ENCODE peak calls at places on chromosomes 13 and 19, in four cellular contexts. P, M, X and O are unnamed samples.

GRCh38 chr19:50453243-50453642 is 20.6 kb downstream of the MYBPC2 start:
- DNase-seq in P (no peak), M (no peak), X (no peak), O (no peak)

GRCh38 chr13:76853481-76853880 is 32.7 kb downstream of the KCTD12 start:
- DNase-seq in P (no peak), M (no peak), X (no peak), O (no peak)

GRCh38 chr19:46608178-46608577 is 7.0 kb downstream of the CALM3 start:
- DNase-seq in P (no peak), M (no peak), X (no peak), O (no peak)

GRCh38 chr13:110468986-110469495 is 92.5 kb downstream of the RAB20 start:
- DNase-seq in P (no peak), M (no peak), X (no peak), O (no peak)

GRCh38 chr13:27374650-27375049 is 49.8 kb upstream of the GTF3A start:
- DNase-seq in P (no peak), M (peak), X (peak), O (peak)

GRCh38 chr13:114230117-114230516 is 4.6 kb upstream of the CDC16 start:
- DNase-seq in P (no peak), M (no peak), X (no peak), O (no peak)

GRCh38 chr19:33192010-33192409 is 2.1 kb upstream of the LRP3 start:
- DNase-seq in P (no peak), M (no peak), X (no peak), O (no peak)

GRCh38 chr13:99357149-99357596 is 50.0 kb upstream of the GPR183 start:
- DNase-seq in P (no peak), M (peak), X (no peak), O (no peak)

GRCh38 chr19:46186101-46186716 is 38.2 kb downstream of the IGFL2 start:
- DNase-seq in P (no peak), M (no peak), X (no peak), O (no peak)

GRCh38 chr13:40406405-40407138 is 259.9 kb downstream of the FOXO1 start:
- DNase-seq in P (no peak), M (peak), X (no peak), O (peak)

GRCh38 chr13:91326156-91326555 is 21.3 kb upstream of the MIR17HG start:
- DNase-seq in P (no peak), M (no peak), X (no peak), O (no peak)

GRCh38 chr13:27007166-27007565 is 164.4 kb downstream of the USP12 start:
- DNase-seq in P (no peak), M (no peak), X (no peak), O (no peak)

GRCh38 chr19:13804830-13805683 is 9.8 kb downstream of the ZSWIM4 start:
- DNase-seq in P (no peak), M (no peak), X (no peak), O (no peak)

GRCh38 chr13:36395280-36395679 is 37.0 kb upstream of the CCNA1 start:
- DNase-seq in P (no peak), M (peak), X (no peak), O (peak)

GRCh38 chr19:28610731-28611130 is 602.2 kb downstream of the UQCRFS1 start:
- DNase-seq in P (no peak), M (no peak), X (no peak), O (no peak)

GRCh38 chr19:4717191-4717965 is 6.3 kb downstream of the DPP9 start:
- DNase-seq in P (no peak), M (no peak), X (no peak), O (no peak)

GRCh38 chr13:51330741-51331140 is 8.8 kb upstream of the SERPINE3 start:
- DNase-seq in P (no peak), M (no peak), X (no peak), O (peak)

GRCh38 chr19:8017808-8018207 is 12.4 kb upstream of the ELAVL1 start:
- DNase-seq in P (no peak), M (no peak), X (no peak), O (no peak)

GRCh38 chr13:110337287-110337686 is 30.2 kb downstream of the COL4A2 start:
- DNase-seq in P (no peak), M (no peak), X (no peak), O (no peak)

GRCh38 chr13:98927954-98928927 is 49.6 kb downstream of the DOCK9 start:
- DNase-seq in P (no peak), M (peak), X (no peak), O (peak)

GRCh38 chr19:2207991-2208860 is 27.9 kb downstream of the PLEKHJ1 start:
- DNase-seq in P (no peak), M (no peak), X (no peak), O (peak)

GRCh38 chr13:28819046-28819747 is 942 bp upstream of the MTUS2 start:
- DNase-seq in P (no peak), M (no peak), X (no peak), O (peak)

GRCh38 chr13:52736891-52737290 is 2.7 kb downstream of the CNMD start:
- DNase-seq in P (no peak), M (no peak), X (no peak), O (no peak)

GRCh38 chr19:5333581-5334365 is 6.8 kb downstream of the PTPRS start:
- DNase-seq in P (no peak), M (no peak), X (no peak), O (no peak)

GRCh38 chr19:32809754-32810153 is 59.8 kb downstream of the SLC7A9 start:
- DNase-seq in P (no peak), M (no peak), X (no peak), O (no peak)

GRCh38 chr13:20193142-20193923 is 595 bp upstream of the GJB2 start:
- DNase-seq in P (no peak), M (no peak), X (no peak), O (no peak)

GRCh38 chr13:22744688-22745452 is 435.9 kb upstream of the SGCG start:
- DNase-seq in P (no peak), M (no peak), X (no peak), O (no peak)

GRCh38 chr13:34941436-34941834 is 635 bp upstream of the NBEA start:
- DNase-seq in P (no peak), M (no peak), X (no peak), O (no peak)

GRCh38 chr19:14774373-14774772 is 4.0 kb downstream of the ADGRE2 start:
- DNase-seq in P (no peak), M (no peak), X (no peak), O (no peak)

GRCh38 chr13:91313103-91313502 is 34.4 kb upstream of the MIR17HG start:
- DNase-seq in P (no peak), M (no peak), X (no peak), O (no peak)

GRCh38 chr13:46684287-46685001 is 112.5 kb downstream of the ESD start:
- DNase-seq in P (no peak), M (no peak), X (no peak), O (no peak)

GRCh38 chr19:38206006-38206745 is 17.8 kb downstream of the DPF1 start:
- DNase-seq in P (no peak), M (no peak), X (no peak), O (no peak)

GRCh38 chr13:45695198-45695730 is 6.9 kb upstream of the CBY2 start:
- DNase-seq in P (no peak), M (no peak), X (no peak), O (no peak)